ENCODE peak calls at places on chromosomes 1 and 21, in six cellular contexts. J, O, G, D, E and W are unnamed samples.

GRCh38 chr1:117127840-117128239 is 6.3 kb upstream of the TRIM45 start:
- DNase-seq in O (no peak), E (no peak), D (no peak), G (no peak), J (no peak), W (no peak)

GRCh38 chr1:22472596-22472995 is 20.9 kb downstream of the ZBTB40 start:
- DNase-seq in J (no peak), E (no peak), G (no peak), O (no peak), D (no peak), W (no peak)

GRCh38 chr1:227900571-227901051 is 47.1 kb downstream of the WNT9A start:
- DNase-seq in O (no peak), J (no peak), G (no peak), E (no peak), D (no peak), W (peak; percentile 5)

GRCh38 chr1:183893561-183894289 is 88.8 kb downstream of the RGL1 start:
- DNase-seq in D (no peak), E (no peak), O (no peak), G (no peak), J (no peak), W (no peak)

GRCh38 chr1:24955161-24955560 is 25.1 kb upstream of the RUNX3 start:
- DNase-seq in E (no peak), D (no peak), O (peak; percentile 49), G (peak; percentile 40), J (no peak), W (no peak)

GRCh38 chr1:159161719-159162026 is 9.7 kb upstream of the CADM3 start:
- DNase-seq in E (no peak), D (no peak), J (no peak), G (no peak), O (no peak), W (no peak)

GRCh38 chr1:107551491-107551890 is 410.7 kb downstream of the NTNG1 start:
- DNase-seq in E (no peak), J (no peak), O (no peak), G (no peak), D (no peak), W (no peak)

GRCh38 chr1:206461602-206462455 is 8.4 kb upstream of the IKBKE start:
- DNase-seq in O (peak; percentile 68), D (peak; percentile 70), G (no peak), J (peak; percentile 63), E (peak; percentile 77), W (peak; percentile 78)

GRCh38 chr1:161374373-161374772 is 6.7 kb upstream of the CFAP126 start:
- DNase-seq in O (no peak), G (no peak), D (no peak), E (no peak), J (no peak), W (no peak)

GRCh38 chr1:216310776-216311175 is 112.5 kb downstream of the USH2A start:
- DNase-seq in G (no peak), O (no peak), J (no peak), E (peak; percentile 55), D (peak; percentile 28), W (peak; percentile 70)

GRCh38 chr1:246110343-246111219 is 396.5 kb downstream of the SMYD3 start:
- DNase-seq in O (no peak), D (no peak), J (no peak), E (no peak), G (no peak), W (no peak)

GRCh38 chr1:156821801-156822200 is 5.2 kb upstream of the SH2D2A start:
- DNase-seq in J (no peak), G (no peak), O (no peak), E (no peak), D (no peak), W (no peak)

GRCh38 chr1:170663441-170664282 is at the start of gene PRRX1:
- DNase-seq in J (no peak), G (no peak), O (no peak), E (no peak), D (no peak), W (no peak)

GRCh38 chr1:63817152-63817667 is 43.4 kb downstream of the ROR1 start:
- DNase-seq in G (no peak), E (no peak), D (no peak), J (no peak), O (no peak), W (no peak)

GRCh38 chr1:152227310-152227928 is 3.4 kb upstream of the HRNR start:
- DNase-seq in D (no peak), J (no peak), G (no peak), O (no peak), E (no peak), W (no peak)

GRCh38 chr1:5664906-5665875 is 327.0 kb downstream of the NPHP4 start:
- DNase-seq in D (no peak), E (no peak), J (no peak), O (no peak), G (no peak), W (no peak)

GRCh38 chr1:184973308-184974085 is 811 bp downstream of the NIBAN1 start:
- DNase-seq in G (no peak), E (peak; percentile 73), O (peak; percentile 11), J (no peak), D (peak; percentile 18), W (peak; percentile 55)

GRCh38 chr21:45818904-45819285 is 162.7 kb upstream of the COL6A1 start:
- DNase-seq in E (no peak), G (peak; percentile 34), J (peak; percentile 27), O (peak; percentile 8), D (no peak), W (no peak)

GRCh38 chr1:78333426-78334012 is 157.3 kb upstream of the PTGFR start:
- DNase-seq in E (peak; percentile 20), O (no peak), G (no peak), D (peak; percentile 4), J (no peak), W (no peak)

GRCh38 chr1:44405804-44406743 is 1.0 kb downstream of the RNF220 start:
- DNase-seq in G (no peak), D (no peak), J (no peak), E (peak; percentile 39), O (no peak), W (peak; percentile 37)

GRCh38 chr21:38741976-38742309 is 63.8 kb upstream of the ETS2 start:
- DNase-seq in D (no peak), J (no peak), G (no peak), O (no peak), E (no peak), W (no peak)

GRCh38 chr1:156493154-156493631 is 7.4 kb downstream of the MEF2D start:
- DNase-seq in O (no peak), J (no peak), G (no peak), D (no peak), E (no peak), W (no peak)